ENCODE peak calls at places on chromosomes 11 and 22, in nine cellular contexts. One of them, this sample, is unnamed.

GRCh38 chr11:63212742-63213141 is 30.7 kb downstream of the SLC22A25 start:
- DNase-seq in mucosa of descending colon: peak
- DNase-seq in progenitor cell of endocrine pancreas: no peak
- DNase-seq in stomach: no peak
- DNase-seq in AG04450: no peak
- DNase-seq in dorsolateral prefrontal cortex: no peak
- DNase-seq in heart right ventricle: no peak
- DNase-seq in heart left ventricle: no peak
- DNase-seq in SK-N-SH: peak
- DNase-seq in this sample: peak

GRCh38 chr11:86288776-86289507 is 13.1 kb upstream of the HIKESHI start:
- DNase-seq in heart left ventricle: no peak
- DNase-seq in SK-N-SH: no peak
- DNase-seq in mucosa of descending colon: no peak
- DNase-seq in AG04450: no peak
- DNase-seq in progenitor cell of endocrine pancreas: no peak
- DNase-seq in dorsolateral prefrontal cortex: no peak
- DNase-seq in heart right ventricle: no peak
- DNase-seq in stomach: no peak
- DNase-seq in this sample: no peak

GRCh38 chr11:93131709-93132108 is 66.1 kb downstream of the SLC36A4 start:
- DNase-seq in mucosa of descending colon: no peak
- DNase-seq in AG04450: no peak
- DNase-seq in dorsolateral prefrontal cortex: no peak
- DNase-seq in stomach: no peak
- DNase-seq in progenitor cell of endocrine pancreas: no peak
- DNase-seq in heart right ventricle: no peak
- DNase-seq in heart left ventricle: no peak
- DNase-seq in SK-N-SH: no peak
- DNase-seq in this sample: no peak

GRCh38 chr11:8354622-8355417 is 91.1 kb upstream of the LMO1 start:
- DNase-seq in SK-N-SH: peak
- DNase-seq in dorsolateral prefrontal cortex: peak
- DNase-seq in progenitor cell of endocrine pancreas: no peak
- DNase-seq in heart left ventricle: no peak
- DNase-seq in AG04450: no peak
- DNase-seq in stomach: no peak
- DNase-seq in heart right ventricle: no peak
- DNase-seq in mucosa of descending colon: no peak
- DNase-seq in this sample: peak

GRCh38 chr22:44326549-44326881 is 13.8 kb upstream of the SHISAL1 start:
- DNase-seq in mucosa of descending colon: no peak
- DNase-seq in AG04450: no peak
- DNase-seq in heart left ventricle: no peak
- DNase-seq in dorsolateral prefrontal cortex: no peak
- DNase-seq in progenitor cell of endocrine pancreas: no peak
- DNase-seq in SK-N-SH: peak
- DNase-seq in heart right ventricle: no peak
- DNase-seq in stomach: no peak
- DNase-seq in this sample: no peak

GRCh38 chr11:32307921-32308320 is 127.4 kb downstream of the WT1 start:
- DNase-seq in heart right ventricle: no peak
- DNase-seq in SK-N-SH: no peak
- DNase-seq in mucosa of descending colon: no peak
- DNase-seq in AG04450: no peak
- DNase-seq in dorsolateral prefrontal cortex: no peak
- DNase-seq in heart left ventricle: no peak
- DNase-seq in progenitor cell of endocrine pancreas: no peak
- DNase-seq in stomach: no peak
- DNase-seq in this sample: no peak

GRCh38 chr22:17915188-17915587 is 109.2 kb downstream of the MICAL3 start:
- DNase-seq in AG04450: no peak
- DNase-seq in heart left ventricle: no peak
- DNase-seq in dorsolateral prefrontal cortex: no peak
- DNase-seq in progenitor cell of endocrine pancreas: no peak
- DNase-seq in SK-N-SH: no peak
- DNase-seq in stomach: no peak
- DNase-seq in heart right ventricle: no peak
- DNase-seq in mucosa of descending colon: no peak
- DNase-seq in this sample: no peak

GRCh38 chr11:69309800-69310280 is 15.9 kb downstream of the MYEOV start:
- DNase-seq in AG04450: no peak
- DNase-seq in SK-N-SH: peak
- DNase-seq in mucosa of descending colon: no peak
- DNase-seq in dorsolateral prefrontal cortex: no peak
- DNase-seq in heart right ventricle: no peak
- DNase-seq in heart left ventricle: no peak
- DNase-seq in stomach: no peak
- DNase-seq in progenitor cell of endocrine pancreas: no peak
- DNase-seq in this sample: no peak

GRCh38 chr11:19421134-19421533 is 180.4 kb upstream of the E2F8 start:
- DNase-seq in SK-N-SH: no peak
- DNase-seq in progenitor cell of endocrine pancreas: no peak
- DNase-seq in mucosa of descending colon: no peak
- DNase-seq in heart left ventricle: no peak
- DNase-seq in stomach: no peak
- DNase-seq in AG04450: no peak
- DNase-seq in heart right ventricle: no peak
- DNase-seq in dorsolateral prefrontal cortex: no peak
- DNase-seq in this sample: no peak

GRCh38 chr11:128208329-128209220 is 378.8 kb downstream of the ETS1 start:
- DNase-seq in dorsolateral prefrontal cortex: no peak
- DNase-seq in mucosa of descending colon: no peak
- DNase-seq in AG04450: peak
- DNase-seq in heart right ventricle: no peak
- DNase-seq in stomach: no peak
- DNase-seq in SK-N-SH: no peak
- DNase-seq in heart left ventricle: peak
- DNase-seq in progenitor cell of endocrine pancreas: no peak
- DNase-seq in this sample: no peak

GRCh38 chr22:29359469-29359868 is 28.9 kb downstream of the AP1B1 start:
- DNase-seq in heart left ventricle: peak
- DNase-seq in AG04450: no peak
- DNase-seq in SK-N-SH: peak
- DNase-seq in stomach: peak
- DNase-seq in progenitor cell of endocrine pancreas: no peak
- DNase-seq in heart right ventricle: peak
- DNase-seq in dorsolateral prefrontal cortex: peak
- DNase-seq in mucosa of descending colon: peak
- DNase-seq in this sample: peak

GRCh38 chr11:35381720-35382322 is 37.5 kb downstream of the SLC1A2 start:
- DNase-seq in heart left ventricle: no peak
- DNase-seq in mucosa of descending colon: no peak
- DNase-seq in progenitor cell of endocrine pancreas: no peak
- DNase-seq in stomach: no peak
- DNase-seq in SK-N-SH: no peak
- DNase-seq in AG04450: no peak
- DNase-seq in dorsolateral prefrontal cortex: no peak
- DNase-seq in heart right ventricle: no peak
- DNase-seq in this sample: no peak

GRCh38 chr11:35380603-35381002 is 38.8 kb downstream of the SLC1A2 start:
- DNase-seq in mucosa of descending colon: no peak
- DNase-seq in AG04450: no peak
- DNase-seq in SK-N-SH: no peak
- DNase-seq in heart right ventricle: no peak
- DNase-seq in dorsolateral prefrontal cortex: no peak
- DNase-seq in heart left ventricle: no peak
- DNase-seq in progenitor cell of endocrine pancreas: no peak
- DNase-seq in stomach: no peak
- DNase-seq in this sample: no peak

GRCh38 chr11:35388054-35388453 is 31.3 kb downstream of the SLC1A2 start:
- DNase-seq in mucosa of descending colon: no peak
- DNase-seq in heart right ventricle: no peak
- DNase-seq in heart left ventricle: no peak
- DNase-seq in dorsolateral prefrontal cortex: no peak
- DNase-seq in progenitor cell of endocrine pancreas: no peak
- DNase-seq in AG04450: no peak
- DNase-seq in SK-N-SH: no peak
- DNase-seq in stomach: no peak
- DNase-seq in this sample: no peak

GRCh38 chr11:35387341-35387982 is 31.9 kb downstream of the SLC1A2 start:
- DNase-seq in heart right ventricle: no peak
- DNase-seq in SK-N-SH: no peak
- DNase-seq in mucosa of descending colon: no peak
- DNase-seq in progenitor cell of endocrine pancreas: no peak
- DNase-seq in heart left ventricle: no peak
- DNase-seq in stomach: no peak
- DNase-seq in AG04450: no peak
- DNase-seq in dorsolateral prefrontal cortex: no peak
- DNase-seq in this sample: no peak

DNA sequence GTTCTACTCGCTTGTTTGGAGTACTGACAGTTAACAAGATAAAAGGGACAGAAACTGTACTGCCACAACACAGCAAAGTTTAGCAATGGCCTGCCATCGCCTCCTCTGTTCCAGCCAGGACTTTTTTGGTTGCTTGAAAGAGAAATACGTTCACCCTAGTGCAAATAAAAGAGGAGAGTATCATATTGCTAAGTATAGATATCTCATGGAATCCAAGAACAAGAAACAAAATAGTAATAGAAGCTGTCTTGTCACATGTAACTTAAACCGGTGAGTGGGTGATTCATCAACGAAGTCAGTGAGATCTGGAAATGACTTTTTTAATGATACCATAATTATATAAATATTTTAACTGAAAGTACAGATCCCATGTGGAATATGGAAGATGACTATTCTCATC is 35.4 kb downstream of the SLC1A2 start:
- DNase-seq in SK-N-SH: no peak
- DNase-seq in dorsolateral prefrontal cortex: no peak
- DNase-seq in heart right ventricle: no peak
- DNase-seq in mucosa of descending colon: no peak
- DNase-seq in AG04450: no peak
- DNase-seq in heart left ventricle: no peak
- DNase-seq in progenitor cell of endocrine pancreas: no peak
- DNase-seq in stomach: no peak
- DNase-seq in this sample: no peak
- TF ChIP-seq CTCF in SK-N-SH: no peak
- TF ChIP-seq CTCF in dorsolateral prefrontal cortex: no peak
- TF ChIP-seq CTCF in heart right ventricle: no peak
- TF ChIP-seq CTCF in mucosa of descending colon: no peak
- TF ChIP-seq CTCF in AG04450: no peak
- TF ChIP-seq CTCF in heart left ventricle: no peak
- TF ChIP-seq CTCF in progenitor cell of endocrine pancreas: no peak
- TF ChIP-seq CTCF in stomach: no peak
- TF ChIP-seq CTCF in this sample: no peak

GRCh38 chr11:27697679-27698275 is 2.5 kb downstream of the BDNF start:
- DNase-seq in heart left ventricle: no peak
- DNase-seq in heart right ventricle: no peak
- DNase-seq in mucosa of descending colon: no peak
- DNase-seq in dorsolateral prefrontal cortex: no peak
- DNase-seq in stomach: no peak
- DNase-seq in AG04450: no peak
- DNase-seq in SK-N-SH: no peak
- DNase-seq in progenitor cell of endocrine pancreas: no peak
- DNase-seq in this sample: no peak

GRCh38 chr11:27696112-27696511 is 4.1 kb downstream of the BDNF start:
- DNase-seq in mucosa of descending colon: no peak
- DNase-seq in progenitor cell of endocrine pancreas: no peak
- DNase-seq in AG04450: no peak
- DNase-seq in stomach: no peak
- DNase-seq in SK-N-SH: no peak
- DNase-seq in dorsolateral prefrontal cortex: no peak
- DNase-seq in heart right ventricle: no peak
- DNase-seq in heart left ventricle: no peak
- DNase-seq in this sample: no peak

GRCh38 chr11:27693398-27693797 is 6.9 kb downstream of the BDNF start:
- DNase-seq in SK-N-SH: no peak
- DNase-seq in mucosa of descending colon: no peak
- DNase-seq in stomach: no peak
- DNase-seq in heart right ventricle: no peak
- DNase-seq in heart left ventricle: no peak
- DNase-seq in AG04450: no peak
- DNase-seq in progenitor cell of endocrine pancreas: no peak
- DNase-seq in dorsolateral prefrontal cortex: no peak
- DNase-seq in this sample: no peak

GRCh38 chr11:27696961-27697360 is 3.3 kb downstream of the BDNF start:
- DNase-seq in heart right ventricle: no peak
- DNase-seq in mucosa of descending colon: no peak
- DNase-seq in AG04450: no peak
- DNase-seq in heart left ventricle: no peak
- DNase-seq in dorsolateral prefrontal cortex: no peak
- DNase-seq in progenitor cell of endocrine pancreas: no peak
- DNase-seq in SK-N-SH: no peak
- DNase-seq in stomach: no peak
- DNase-seq in this sample: no peak

GRCh38 chr11:27694992-27695391 is 5.3 kb downstream of the BDNF start:
- DNase-seq in dorsolateral prefrontal cortex: no peak
- DNase-seq in AG04450: no peak
- DNase-seq in heart right ventricle: no peak
- DNase-seq in progenitor cell of endocrine pancreas: no peak
- DNase-seq in mucosa of descending colon: no peak
- DNase-seq in heart left ventricle: no peak
- DNase-seq in stomach: no peak
- DNase-seq in SK-N-SH: peak
- DNase-seq in this sample: no peak
- TF ChIP-seq CTCF in dorsolateral prefrontal cortex: peak
- TF ChIP-seq CTCF in AG04450: peak
- TF ChIP-seq CTCF in heart right ventricle: no peak
- TF ChIP-seq CTCF in progenitor cell of endocrine pancreas: peak
- TF ChIP-seq CTCF in mucosa of descending colon: no peak
- TF ChIP-seq CTCF in heart left ventricle: no peak
- TF ChIP-seq CTCF in stomach: no peak
- TF ChIP-seq CTCF in SK-N-SH: peak
- TF ChIP-seq CTCF in this sample: peak

GRCh38 chr22:37594237-37594636 is 14.3 kb upstream of the LGALS2 start:
- DNase-seq in heart right ventricle: no peak
- DNase-seq in progenitor cell of endocrine pancreas: no peak
- DNase-seq in SK-N-SH: no peak
- DNase-seq in dorsolateral prefrontal cortex: no peak
- DNase-seq in AG04450: no peak
- DNase-seq in stomach: no peak
- DNase-seq in mucosa of descending colon: no peak
- DNase-seq in heart left ventricle: no peak
- DNase-seq in this sample: no peak
- TF ChIP-seq CTCF in heart right ventricle: no peak
- TF ChIP-seq CTCF in progenitor cell of endocrine pancreas: no peak
- TF ChIP-seq CTCF in SK-N-SH: no peak
- TF ChIP-seq CTCF in dorsolateral prefrontal cortex: no peak
- TF ChIP-seq CTCF in AG04450: no peak
- TF ChIP-seq CTCF in stomach: no peak
- TF ChIP-seq CTCF in mucosa of descending colon: no peak
- TF ChIP-seq CTCF in heart left ventricle: no peak
- TF ChIP-seq CTCF in this sample: no peak

DNA sequence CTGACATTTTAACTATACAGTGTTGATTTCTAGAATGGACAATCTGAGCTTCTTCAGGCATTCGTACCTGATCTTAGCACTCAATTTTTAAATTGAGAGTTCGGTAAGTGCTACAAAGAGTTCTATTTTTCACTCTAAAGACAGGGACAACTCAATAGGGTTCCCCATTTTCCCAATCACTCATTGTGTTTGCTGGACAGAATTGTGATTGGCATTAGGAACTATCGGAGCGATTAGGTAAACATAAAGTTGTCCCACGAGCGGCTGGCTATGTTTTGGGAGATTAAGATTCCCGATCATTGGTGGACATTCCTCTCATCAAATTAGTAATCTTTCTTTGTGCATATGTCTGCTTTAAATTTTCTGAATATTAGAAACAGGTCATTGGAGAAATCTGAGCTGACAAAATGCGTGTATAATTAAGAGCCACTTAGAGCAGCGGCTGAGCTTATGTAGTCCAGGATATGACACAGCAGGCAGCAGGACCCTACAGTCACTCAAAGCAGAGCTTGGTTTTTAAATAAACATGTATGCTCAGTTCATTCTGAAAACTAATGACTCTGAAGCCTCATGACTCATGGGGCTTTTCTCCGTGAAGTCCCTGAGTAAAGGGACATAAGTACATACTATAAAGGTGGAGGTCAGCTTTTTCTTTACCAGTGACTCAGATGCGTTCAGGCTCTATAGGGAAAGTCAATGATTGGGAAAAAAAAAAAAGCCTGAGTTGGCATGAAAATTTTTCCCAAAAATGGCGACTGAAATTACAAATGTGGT is 109.4 kb downstream of the GRIA4 start:
- DNase-seq in heart left ventricle: no peak
- DNase-seq in dorsolateral prefrontal cortex: no peak
- DNase-seq in AG04450: peak
- DNase-seq in heart right ventricle: no peak
- DNase-seq in mucosa of descending colon: no peak
- DNase-seq in SK-N-SH: no peak
- DNase-seq in stomach: no peak
- DNase-seq in progenitor cell of endocrine pancreas: no peak
- DNase-seq in this sample: no peak
- TF ChIP-seq CTCF in heart left ventricle: no peak
- TF ChIP-seq CTCF in dorsolateral prefrontal cortex: no peak
- TF ChIP-seq CTCF in AG04450: no peak
- TF ChIP-seq CTCF in heart right ventricle: no peak
- TF ChIP-seq CTCF in mucosa of descending colon: no peak
- TF ChIP-seq CTCF in SK-N-SH: no peak
- TF ChIP-seq CTCF in stomach: no peak
- TF ChIP-seq CTCF in progenitor cell of endocrine pancreas: no peak
- TF ChIP-seq CTCF in this sample: no peak